ENCODE peak calls at places on chromosome 11, in five cellular contexts. S is stimulated activated CD8-positive, alpha-beta memory T cell treated with anti-CD3 and anti-CD28 coated beads, Interleukin-7, amount 100 ng/mL, for 1 hour; R is activated T-cell treated with anti-CD3 and anti-CD28 coated beads, Interleukin-2, amount 50 U/mL, for 24 hours; X is SHP77 treated with DMSO at 0.1 percent for 48 hours; P is Caki2. E is an unnamed sample.

GRCh38 chr11:73386026-73386425 is 9.8 kb downstream of the RELT start:
- DNase-seq in P (no peak), R (no peak), S (no peak), X (no peak), E (peak; percentile 71)

GRCh38 chr11:59012106-59012941 is 73.0 kb downstream of the GLYATL1 start:
- DNase-seq in S (no peak), R (no peak), P (no peak), X (no peak), E (no peak)

GRCh38 chr11:61066645-61067044 is 35.6 kb upstream of the CD5 start:
- DNase-seq in P (no peak), X (no peak), R (no peak), S (no peak), E (no peak)

GRCh38 chr11:134069426-134069921 is 602 bp downstream of the JAM3 start:
- DNase-seq in P (no peak), X (no peak), R (peak; percentile 42), S (no peak), E (peak; percentile 54)

GRCh38 chr11:77322926-77323590 is 21.6 kb upstream of the GDPD4 start:
- DNase-seq in R (no peak), S (no peak), P (no peak), X (no peak), E (no peak)

GRCh38 chr11:11659567-11660341 is 37.9 kb upstream of the GALNT18 start:
- DNase-seq in P (no peak), R (no peak), X (no peak), S (no peak), E (no peak)

GRCh38 chr11:71139516-71140205 is 112.7 kb downstream of the SHANK2 start:
- DNase-seq in X (no peak), S (no peak), P (no peak), R (no peak), E (peak; percentile 76)

GRCh38 chr11:8501838-8502237 is 92.2 kb downstream of the STK33 start:
- DNase-seq in R (no peak), X (no peak), S (no peak), P (no peak), E (no peak)

GRCh38 chr11:86477495-86478155 is 102.9 kb downstream of the CCDC81 start:
- DNase-seq in R (no peak), X (no peak), P (peak; percentile 71), S (no peak), E (no peak)

GRCh38 chr11:133808393-133809140 is 36.7 kb downstream of the SPATA19 start:
- DNase-seq in R (no peak), X (no peak), S (no peak), P (no peak), E (no peak)

GRCh38 chr11:26199341-26199740 is 132.6 kb upstream of the ANO3 start:
- DNase-seq in X (no peak), R (no peak), P (no peak), S (no peak), E (no peak)

GRCh38 chr11:116731097-116731761 is 41.6 kb downstream of the BUD13 start:
- DNase-seq in X (no peak), R (no peak), S (no peak), P (no peak), E (no peak)

GRCh38 chr11:15327786-15328231 is 213.1 kb downstream of the INSC start:
- DNase-seq in S (no peak), R (no peak), P (peak; percentile 15), X (no peak), E (peak; percentile 52)

GRCh38 chr11:133945087-133945974 is 11.4 kb downstream of the IGSF9B start:
- DNase-seq in S (peak; percentile 48), X (no peak), R (peak; percentile 85), P (no peak), E (peak; percentile 75)

GRCh38 chr11:5596611-5597201 is at the start of gene TRIM6:
- DNase-seq in S (no peak), P (peak; percentile 56), X (no peak), R (peak; percentile 33), E (peak; percentile 66)

GRCh38 chr11:41201156-41201555 is 258.3 kb downstream of the LRRC4C start:
- DNase-seq in P (no peak), X (no peak), R (no peak), S (no peak), E (no peak)

GRCh38 chr11:121478895-121479281 is 26.1 kb upstream of the SORL1-AS1 start:
- DNase-seq in X (no peak), P (no peak), R (no peak), S (no peak), E (no peak)

GRCh38 chr11:30740071-30740470 is 153.9 kb upstream of the MPPED2 start:
- DNase-seq in X (no peak), R (no peak), S (no peak), P (no peak), E (no peak)

GRCh38 chr11:3226846-3227567 is 5.2 kb downstream of the MRGPRE start:
- DNase-seq in X (no peak), R (no peak), S (no peak), P (no peak), E (peak; percentile 23)

GRCh38 chr11:118410055-118410745 is 8.8 kb downstream of the ATP5MG start:
- DNase-seq in X (no peak), P (peak; percentile 67), R (no peak), S (no peak), E (no peak)

GRCh38 chr11:118524757-118525465 is 2.4 kb upstream of the TTC36 start:
- DNase-seq in S (no peak), R (no peak), P (no peak), X (no peak), E (no peak)

GRCh38 chr11:75673977-75674582 is 5.2 kb upstream of the MAP6 start:
- DNase-seq in X (no peak), P (peak; percentile 79), R (no peak), S (no peak), E (no peak)

GRCh38 chr11:69451289-69451688 is 30.2 kb upstream of the LINC01488 start:
- DNase-seq in P (no peak), S (no peak), X (no peak), R (no peak), E (no peak)

GRCh38 chr11:18394928-18395734 is 768 bp downstream of the LDHA start:
- DNase-seq in P (no peak), X (no peak), R (peak; percentile 60), S (no peak), E (peak; percentile 58)

GRCh38 chr11:43217856-43218255 is 93.9 kb upstream of the API5 start:
- DNase-seq in X (no peak), P (no peak), S (no peak), R (no peak), E (no peak)

GRCh38 chr11:28704801-28705200 is 596.6 kb downstream of the METTL15 start:
- DNase-seq in R (no peak), X (no peak), S (no peak), P (no peak), E (no peak)

GRCh38 chr11:93198221-93198650 is 445 bp upstream of the SLC36A4 start:
- DNase-seq in R (no peak), S (no peak), X (no peak), P (no peak), E (no peak)

GRCh38 chr11:126318642-126319373 is 14.9 kb downstream of the DCPS start:
- DNase-seq in P (peak; percentile 32), S (no peak), X (no peak), R (no peak), E (peak; percentile 43)

GRCh38 chr11:62574363-62575057 is 819 bp upstream of the EEF1G start:
- DNase-seq in R (no peak), S (no peak), P (peak; percentile 23), X (no peak), E (peak; percentile 65)

GRCh38 chr11:118953265-118953664 is 2.8 kb upstream of the UPK2 start:
- DNase-seq in R (no peak), P (no peak), S (no peak), X (no peak), E (no peak)

GRCh38 chr11:122422707-122423106 is 232.8 kb upstream of the UBASH3B start:
- DNase-seq in P (no peak), X (no peak), S (no peak), R (no peak), E (no peak)

GRCh38 chr11:128725630-128726461 is 32.0 kb downstream of the FLI1 start:
- DNase-seq in P (no peak), X (no peak), R (peak; percentile 62), S (no peak), E (no peak)

GRCh38 chr11:10659339-10660216 is 34.0 kb downstream of the IRAG1 start:
- DNase-seq in P (peak; percentile 80), X (peak; percentile 0), R (no peak), S (no peak), E (no peak)